ENCODE peak calls at places on chromosomes 12 and 14, in six cellular contexts. C is prostate gland; D is fibroblast of lung; K is CD8-positive, alpha-beta T cell; Q is mammary epithelial cell; E is adrenal gland. Z is an unnamed sample.
A peak's percentile ranks its signal among the peaks of the same experiment; 100 is the strongest.

GRCh38 chr12:20646239-20646827 is 48.8 kb upstream of the SLCO1C1 start:
- DNase-seq in D (peak; percentile 51), K (no peak), E (no peak), C (no peak), Q (peak; percentile 16), Z (peak; percentile 56)

GRCh38 chr12:102480401-102480800 is at the start of gene IGF1:
- DNase-seq in E (no peak), K (no peak), C (no peak), D (peak; percentile 65), Q (no peak), Z (peak; percentile 41)

GRCh38 chr12:119667577-119668314 is at the start of gene PRKAB1:
- DNase-seq in Q (peak; percentile 98), C (peak; percentile 97), K (peak; percentile 94), D (peak; percentile 97), E (peak; percentile 98), Z (peak; percentile 99)

GRCh38 chr12:20044836-20045235 is 323.5 kb upstream of the PDE3A start:
- DNase-seq in D (peak; percentile 28), C (no peak), K (no peak), E (no peak), Q (no peak), Z (no peak)

GRCh38 chr12:120079352-120080042 is 37.1 kb downstream of the RAB35 start:
- DNase-seq in K (no peak), E (no peak), D (no peak), Q (peak; percentile 65), C (peak; percentile 40), Z (no peak)

GRCh38 chr12:2023365-2023764 is 19.1 kb upstream of the DCP1B start:
- DNase-seq in E (no peak), D (no peak), K (no peak), Q (peak; percentile 3), C (peak; percentile 22), Z (peak; percentile 15)

GRCh38 chr12:4438834-4439596 is 6.6 kb downstream of the FGF6 start:
- DNase-seq in D (no peak), E (no peak), C (peak; percentile 1), Q (no peak), K (no peak), Z (no peak)

GRCh38 chr14:58805057-58805456 is 167.3 kb downstream of the DACT1 start:
- DNase-seq in C (no peak), E (peak; percentile 90), Q (no peak), K (no peak), D (peak; percentile 82), Z (no peak)

GRCh38 chr14:96062010-96062409 is 22.8 kb downstream of the C14orf132 start:
- DNase-seq in K (no peak), D (no peak), E (no peak), C (no peak), Q (no peak), Z (no peak)

GRCh38 chr12:22981711-22982110 is 356.7 kb downstream of the ETNK1 start:
- DNase-seq in C (no peak), K (no peak), E (no peak), Q (peak; percentile 15), D (peak; percentile 24), Z (peak; percentile 40)

GRCh38 chr14:33457021-33457420 is 493.9 kb downstream of the EGLN3 start:
- DNase-seq in E (no peak), D (peak; percentile 38), Q (peak; percentile 50), C (no peak), K (no peak), Z (no peak)

GRCh38 chr12:64701283-64701682 is 57.9 kb downstream of the GNS start:
- DNase-seq in E (no peak), Q (no peak), D (no peak), C (no peak), K (no peak), Z (no peak)

GRCh38 chr12:118044577-118044976 is 16.4 kb downstream of the WSB2 start:
- DNase-seq in E (no peak), K (no peak), C (no peak), D (no peak), Q (no peak), Z (no peak)

DNA sequence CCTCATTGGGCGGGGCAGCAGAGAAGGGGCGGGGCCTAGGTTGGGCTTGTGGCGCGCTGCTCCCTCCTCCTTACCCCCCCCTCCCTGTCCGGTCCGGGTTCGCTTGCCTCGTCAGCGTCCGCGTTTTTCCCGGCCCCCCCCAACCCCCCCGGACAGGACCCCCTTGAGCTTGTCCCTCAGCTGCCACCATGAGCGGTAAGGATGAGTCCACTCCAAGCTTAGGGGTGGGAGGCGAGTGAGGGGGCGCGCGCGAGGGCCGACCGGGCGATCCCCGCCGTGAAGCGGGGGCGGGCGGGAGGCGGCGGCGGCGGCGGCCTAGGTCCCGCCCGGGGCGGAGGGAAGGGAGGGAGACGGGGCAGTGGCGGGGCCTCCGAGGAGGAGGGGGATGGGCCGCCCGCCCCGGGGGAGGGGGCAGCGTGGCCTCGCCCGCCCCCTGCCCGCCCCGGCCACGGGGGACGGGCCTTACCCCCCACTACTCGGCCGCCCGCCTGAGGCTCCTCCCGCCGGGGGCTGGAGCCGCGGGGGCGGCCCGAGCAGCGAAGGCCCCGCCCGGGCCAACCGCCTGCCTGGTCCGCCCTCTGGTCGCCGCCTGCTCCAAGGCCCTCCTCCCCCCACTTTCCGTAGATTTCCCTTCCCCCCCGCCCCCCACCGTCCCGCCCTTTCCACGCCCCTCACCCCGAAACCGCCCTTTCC is at the start of gene SP1:
- DNase-seq in Q (peak; percentile 93), D (peak; percentile 94), E (peak; percentile 94), K (peak; percentile 83), C (peak; percentile 90), Z (peak; percentile 97)
- H3K4me1 ChIP-seq in Q (peaks cover 38% of the 10 kb centered on the region), D (peaks cover 25% of the 10 kb centered on the region), E (peaks cover 44% of the 10 kb centered on the region), K (peaks cover 47% of the 10 kb centered on the region), C (peaks cover 17% of the 10 kb centered on the region), Z (peaks cover 36% of the 10 kb centered on the region)

DNA sequence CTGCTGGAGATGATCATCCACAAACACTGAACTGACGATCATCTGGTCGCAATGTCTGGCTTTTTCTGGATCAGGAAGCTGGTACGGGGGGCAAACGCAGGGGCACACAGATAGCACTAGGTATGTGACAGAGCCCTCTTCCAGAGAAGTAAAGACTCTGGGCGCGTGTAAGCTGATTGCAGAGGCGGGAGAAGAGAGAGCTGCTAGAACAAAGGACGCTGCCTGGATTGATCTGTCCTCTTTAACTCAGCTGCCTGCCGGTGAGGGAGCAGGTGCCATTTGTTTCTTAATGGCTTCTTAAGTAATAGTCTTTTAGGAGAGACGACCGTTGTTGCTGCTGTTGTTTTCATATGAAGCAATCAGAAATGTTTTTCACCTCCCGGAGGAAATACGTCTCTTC is 77.3 kb downstream of the GLT1D1 start:
- DNase-seq in C (no peak), D (no peak), K (no peak), Q (no peak), E (no peak), Z (no peak)
- H3K9me3 ChIP-seq in C (no peaks in the 10 kb centered on the region), D (no peaks in the 10 kb centered on the region), K (no peaks in the 10 kb centered on the region), Q (peaks cover 22% of the 10 kb centered on the region), E (no peaks in the 10 kb centered on the region), Z (no peaks in the 10 kb centered on the region)

DNA sequence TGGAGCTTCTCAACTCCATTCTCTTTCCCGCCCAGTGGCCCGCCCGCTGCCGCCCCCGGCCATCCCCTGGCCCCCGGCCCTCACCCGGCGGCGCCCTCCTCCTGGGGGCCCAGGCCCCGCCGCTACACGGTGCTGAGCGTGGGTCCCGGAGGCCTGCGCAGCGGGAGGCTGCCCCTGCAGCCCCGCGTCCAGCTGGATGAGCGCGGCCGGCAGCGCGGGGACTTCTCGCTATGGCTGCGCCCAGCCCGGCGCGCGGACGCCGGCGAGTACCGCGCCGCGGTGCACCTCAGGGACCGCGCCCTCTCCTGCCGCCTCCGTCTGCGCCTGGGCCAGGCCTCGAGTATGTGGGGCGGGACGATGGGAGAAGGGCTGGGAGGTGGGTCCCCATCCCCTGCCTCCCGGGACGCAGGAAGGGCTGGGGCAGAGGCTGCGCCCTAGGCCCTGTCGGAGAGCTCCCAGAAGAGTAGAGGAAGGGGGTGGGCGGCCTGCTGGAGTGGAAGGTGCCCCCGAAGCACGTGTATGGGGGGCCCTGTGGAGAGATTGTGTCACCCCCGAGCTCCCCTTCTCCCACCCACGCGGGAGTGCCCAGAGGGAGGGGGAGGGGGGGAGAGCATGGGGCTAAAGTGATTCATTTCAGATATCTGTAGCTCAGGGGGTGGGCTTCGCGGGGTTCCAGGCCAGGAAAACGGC is 1.5 kb downstream of the LAG3 start:
- DNase-seq in K (no peak), D (no peak), E (no peak), C (no peak), Q (no peak), Z (no peak)
- H3K4me1 ChIP-seq in K (peaks cover 42% of the 10 kb centered on the region), D (peaks cover 18% of the 10 kb centered on the region), E (peaks cover 9% of the 10 kb centered on the region), C (peaks cover 5% of the 10 kb centered on the region), Q (peaks cover 7% of the 10 kb centered on the region), Z (peaks cover 35% of the 10 kb centered on the region)

GRCh38 chr12:34342048-34342447 is 319.8 kb downstream of the ALG10 start:
- DNase-seq in K (no peak), Q (no peak), E (no peak), C (no peak), D (no peak), Z (no peak)
- H3K9me3 ChIP-seq in K (no peaks in the 10 kb centered on the region), Q (peaks cover 48% of the 10 kb centered on the region), E (no peaks in the 10 kb centered on the region), C (no peaks in the 10 kb centered on the region), D (no peaks in the 10 kb centered on the region), Z (no peaks in the 10 kb centered on the region)

GRCh38 chr12:49347307-49348237 is 884 bp downstream of the DNAJC22 start:
- DNase-seq in E (peak; percentile 78), D (peak; percentile 90), C (peak; percentile 51), Q (no peak), K (peak; percentile 74), Z (peak; percentile 94)
- H3K4me1 ChIP-seq in E (peaks cover 39% of the 10 kb centered on the region), D (peaks cover 25% of the 10 kb centered on the region), C (peaks cover 29% of the 10 kb centered on the region), Q (peaks cover 31% of the 10 kb centered on the region), K (peaks cover 46% of the 10 kb centered on the region), Z (peaks cover 49% of the 10 kb centered on the region)

DNA sequence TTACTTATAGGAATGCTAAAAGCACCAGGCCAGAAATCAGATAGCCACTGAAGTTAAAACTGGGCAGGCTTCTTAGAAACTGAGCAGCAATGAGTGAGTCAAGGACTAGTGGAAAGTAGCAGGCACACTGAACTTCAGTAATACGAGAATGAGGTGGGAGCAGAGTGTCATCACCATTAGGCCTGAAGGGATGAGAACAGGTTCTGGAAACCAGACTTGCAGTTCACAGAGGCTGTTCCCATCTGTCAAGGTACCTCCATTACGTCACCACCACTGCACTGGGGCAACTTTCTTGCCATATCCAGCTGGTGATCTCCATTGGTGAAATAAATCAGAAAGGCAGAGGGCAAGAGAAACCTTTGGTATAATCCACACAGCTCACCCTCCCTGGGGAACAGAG is 15.6 kb downstream of the ZNF10 start:
- DNase-seq in E (no peak), D (no peak), C (no peak), K (no peak), Q (no peak), Z (no peak)
- H3K9me3 ChIP-seq in E (no peaks in the 10 kb centered on the region), D (no peaks in the 10 kb centered on the region), C (no peaks in the 10 kb centered on the region), K (peaks cover 38% of the 10 kb centered on the region), Q (peaks cover 29% of the 10 kb centered on the region), Z (peaks cover 35% of the 10 kb centered on the region)